ENCODE peak calls at places on chromosomes 1 and 21, in six cellular contexts. J is right atrium auricular region; Z is cardiac muscle cell; C is mucosa of descending colon; I is left ventricle myocardium inferior; M is CD8-positive, alpha-beta T cell. X is an unnamed sample.

GRCh38 chr1:68255301-68255700 is 23.0 kb upstream of the WLS start:
- DNase-seq in J (no peak), Z (no peak), C (no peak), I (no peak), M (no peak), X (no peak)

GRCh38 chr1:21534674-21535378 is 25.6 kb downstream of the ALPL start:
- DNase-seq in J (no peak), Z (peak; percentile 78), C (peak; percentile 78), I (no peak), M (no peak), X (peak; percentile 18)

GRCh38 chr21:26087223-26087918 is 83.2 kb downstream of the APP start:
- DNase-seq in J (no peak), Z (no peak), C (no peak), I (no peak), M (no peak), X (no peak)

GRCh38 chr1:193868425-193868824 is 682.0 kb upstream of the B3GALT2 start:
- DNase-seq in J (no peak), Z (no peak), C (no peak), I (no peak), M (no peak), X (no peak)

GRCh38 chr1:226082959-226083302 is 20.4 kb downstream of the H3-3A start:
- DNase-seq in J (peak; percentile 68), Z (peak; percentile 62), C (no peak), I (peak; percentile 69), M (no peak), X (peak; percentile 91)

GRCh38 chr1:37342736-37343135 is 131.6 kb upstream of the ZC3H12A start:
- DNase-seq in J (no peak), Z (no peak), C (no peak), I (no peak), M (no peak), X (no peak)

GRCh38 chr1:53616511-53616910 is 122.5 kb downstream of the GLIS1 start:
- DNase-seq in J (no peak), Z (no peak), C (no peak), I (no peak), M (no peak), X (no peak)

GRCh38 chr1:184595609-184596008 is 159.0 kb downstream of the EDEM3 start:
- DNase-seq in J (no peak), Z (no peak), C (no peak), I (no peak), M (no peak), X (no peak)

GRCh38 chr1:27519341-27520258 is 29.6 kb upstream of the WASF2 start:
- DNase-seq in J (no peak), Z (peak; percentile 74), C (no peak), I (peak; percentile 51), M (no peak), X (peak; percentile 89)

GRCh38 chr1:183885142-183885735 is 80.3 kb downstream of the RGL1 start:
- DNase-seq in J (no peak), Z (no peak), C (no peak), I (no peak), M (no peak), X (no peak)

GRCh38 chr1:171245458-171246064 is 2.7 kb upstream of the FMO1 start:
- DNase-seq in J (no peak), Z (peak; percentile 58), C (peak; percentile 65), I (no peak), M (peak; percentile 15), X (no peak)

GRCh38 chr1:84632975-84633427 is 57.3 kb downstream of the SSX2IP start:
- DNase-seq in J (no peak), Z (no peak), C (peak; percentile 42), I (no peak), M (no peak), X (no peak)

GRCh38 chr1:231147896-231148295 is 14.0 kb upstream of the TRIM67 start:
- DNase-seq in J (no peak), Z (no peak), C (no peak), I (no peak), M (no peak), X (no peak)

GRCh38 chr1:40042337-40042736 is 1.8 kb downstream of the CAP1 start:
- DNase-seq in J (no peak), Z (no peak), C (no peak), I (no peak), M (no peak), X (no peak)
- H3K4me1 ChIP-seq in J (no peaks in the 10 kb centered on the region), Z (peaks cover 7% of the 10 kb centered on the region), C (peaks cover 69% of the 10 kb centered on the region), I (peaks cover 96% of the 10 kb centered on the region), M (peaks cover 73% of the 10 kb centered on the region), X (peaks cover 22% of the 10 kb centered on the region)

GRCh38 chr1:205985330-205986005 is 17.7 kb downstream of the RAB7B start:
- DNase-seq in J (no peak), Z (no peak), C (no peak), I (no peak), M (no peak), X (no peak)

GRCh38 chr1:205988585-205988995 is 14.6 kb downstream of the RAB7B start:
- DNase-seq in J (no peak), Z (no peak), C (no peak), I (no peak), M (no peak), X (no peak)

GRCh38 chr1:205983925-205984725 is 19.1 kb downstream of the RAB7B start:
- DNase-seq in J (no peak), Z (peak; percentile 83), C (peak; percentile 66), I (peak; percentile 71), M (no peak), X (no peak)

GRCh38 chr1:205986848-205987247 is 16.3 kb downstream of the RAB7B start:
- DNase-seq in J (no peak), Z (no peak), C (no peak), I (no peak), M (no peak), X (no peak)

DNA sequence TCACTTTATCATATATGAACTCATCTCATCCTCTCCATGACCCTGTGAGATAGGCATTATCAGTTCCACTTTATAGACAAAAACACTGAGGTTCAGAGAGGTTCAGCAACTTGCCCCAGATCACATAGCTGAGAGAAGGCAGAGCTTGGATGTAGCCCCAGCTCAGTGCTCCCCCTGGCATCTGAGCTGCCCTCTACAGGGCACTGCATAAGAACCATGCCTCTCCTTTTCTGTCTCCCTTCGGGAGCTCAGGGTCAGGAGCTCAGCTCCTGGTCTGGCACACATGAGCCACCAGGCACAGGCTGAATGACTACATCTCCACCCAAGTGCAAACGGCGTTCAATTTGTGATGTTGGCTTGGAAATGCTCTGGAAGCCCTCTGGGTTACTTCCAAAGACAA is 16.9 kb downstream of the RAB7B start:
- DNase-seq in J (no peak), Z (no peak), C (no peak), I (no peak), M (no peak), X (no peak)
- TF ChIP-seq CTCF in J (no peak), Z (peak; percentile 7), C (no peak), I (no peak), M (no peak), X (no peak)

DNA sequence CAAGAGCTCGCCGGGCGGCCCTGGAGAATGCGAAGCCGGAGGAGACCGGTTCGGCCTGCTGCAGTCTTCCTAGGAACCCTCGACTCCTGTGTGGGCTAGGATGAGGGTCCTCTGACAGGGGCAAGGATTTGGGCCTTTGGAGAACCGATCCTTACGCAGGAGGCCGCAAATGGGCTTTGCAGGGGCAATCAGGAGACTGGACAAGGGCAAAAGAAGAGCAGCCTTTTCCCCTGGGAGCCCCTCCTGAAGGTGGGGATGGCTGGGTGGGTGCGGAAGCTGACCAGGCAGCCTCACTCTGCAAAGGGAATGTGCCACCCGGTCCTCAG is 111.6 kb downstream of the NAV1 start:
- DNase-seq in J (no peak), Z (no peak), C (no peak), I (no peak), M (no peak), X (no peak)
- H3K4me3 ChIP-seq in J (peak overlapping the region; percentile 62), Z (peak overlapping the region; percentile 66), C (peak overlapping the region; percentile 22), I (peak overlapping the region; percentile 82), M (no peak overlapping the region), X (no peak overlapping the region)

DNA sequence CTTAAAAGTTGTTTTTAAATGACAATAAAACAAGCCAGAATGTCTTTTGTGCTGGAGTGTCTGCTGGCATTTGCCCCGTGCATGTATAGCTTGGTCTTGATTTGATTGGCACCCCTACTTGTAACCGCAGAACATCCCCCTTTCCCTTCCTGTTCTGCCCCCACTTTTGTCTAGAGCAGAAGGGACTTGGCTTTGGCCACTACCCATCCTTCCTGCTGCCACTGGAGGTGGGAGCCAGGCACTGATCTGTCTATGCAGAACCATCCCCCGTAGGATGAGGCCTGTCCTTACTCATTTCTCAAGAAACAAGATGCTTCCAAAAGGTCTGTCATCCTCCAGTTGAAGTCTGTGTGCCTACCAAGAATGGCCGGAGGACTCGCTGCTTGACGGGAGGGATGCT is 1.2 kb upstream of the SLC27A3 start:
- DNase-seq in J (no peak), Z (no peak), C (no peak), I (no peak), M (no peak), X (no peak)
- H3K4me1 ChIP-seq in J (no peaks in the 10 kb centered on the region), Z (peaks cover 3% of the 10 kb centered on the region), C (peaks cover 20% of the 10 kb centered on the region), I (peaks cover 91% of the 10 kb centered on the region), M (peaks cover 31% of the 10 kb centered on the region), X (peaks cover 38% of the 10 kb centered on the region)

GRCh38 chr1:219871427-219872057 is 56.8 kb downstream of the SLC30A10 start:
- DNase-seq in J (no peak), Z (no peak), C (no peak), I (no peak), M (no peak), X (no peak)

GRCh38 chr1:219882116-219882515 is 46.2 kb downstream of the SLC30A10 start:
- DNase-seq in J (no peak), Z (no peak), C (no peak), I (no peak), M (no peak), X (no peak)

GRCh38 chr1:219875860-219876259 is 52.5 kb downstream of the SLC30A10 start:
- DNase-seq in J (no peak), Z (no peak), C (peak; percentile 48), I (no peak), M (no peak), X (no peak)

GRCh38 chr1:219880765-219881457 is 47.4 kb downstream of the SLC30A10 start:
- DNase-seq in J (no peak), Z (no peak), C (no peak), I (no peak), M (no peak), X (no peak)

GRCh38 chr1:219876798-219877209 is 51.6 kb downstream of the SLC30A10 start:
- DNase-seq in J (no peak), Z (no peak), C (peak; percentile 11), I (no peak), M (no peak), X (no peak)
- TF ChIP-seq CTCF in J (no peak), Z (peak; percentile 20), C (no peak), I (no peak), M (no peak), X (no peak)